ENCODE peak calls at places on chromosomes 3 and 15, in six cellular contexts. Y, K, E, N, D and T are unnamed samples. For H3K4me1, the result is how much of the 10 kb centered on the place peaks cover.

GRCh38 chr3:148269816-148270215 is 427.9 kb upstream of the AGTR1 start:
- DNase-seq in Y (no peak), K (no peak), E (no peak), N (no peak), D (no peak), T (no peak)

GRCh38 chr3:10511809-10512494 is 6.6 kb upstream of the ATP2B2 start:
- DNase-seq in Y (no peak), K (no peak), E (no peak), N (no peak), D (no peak), T (peak)

GRCh38 chr3:53195602-53196574 is 34.9 kb downstream of the PRKCD start:
- DNase-seq in Y (peak), K (peak), E (peak), N (peak), D (peak), T (peak)

GRCh38 chr3:73805435-73805834 is 180.7 kb upstream of the PDZRN3 start:
- DNase-seq in Y (no peak), K (peak), E (no peak), N (no peak), D (peak), T (no peak)

GRCh38 chr3:141860766-141861513 is 15.5 kb upstream of the ATP1B3 start:
- DNase-seq in Y (no peak), K (no peak), E (no peak), N (no peak), D (no peak), T (no peak)

GRCh38 chr3:168722091-168722490 is 626.4 kb upstream of the GOLIM4 start:
- DNase-seq in Y (no peak), K (no peak), E (no peak), N (no peak), D (no peak), T (no peak)

GRCh38 chr3:81723732-81724313 is 37.6 kb downstream of the GBE1 start:
- DNase-seq in Y (no peak), K (no peak), E (no peak), N (no peak), D (no peak), T (no peak)

GRCh38 chr15:100100926-100101325 is 240.8 kb downstream of the ADAMTS17 start:
- DNase-seq in Y (no peak), K (no peak), E (no peak), N (no peak), D (no peak), T (no peak)

DNA sequence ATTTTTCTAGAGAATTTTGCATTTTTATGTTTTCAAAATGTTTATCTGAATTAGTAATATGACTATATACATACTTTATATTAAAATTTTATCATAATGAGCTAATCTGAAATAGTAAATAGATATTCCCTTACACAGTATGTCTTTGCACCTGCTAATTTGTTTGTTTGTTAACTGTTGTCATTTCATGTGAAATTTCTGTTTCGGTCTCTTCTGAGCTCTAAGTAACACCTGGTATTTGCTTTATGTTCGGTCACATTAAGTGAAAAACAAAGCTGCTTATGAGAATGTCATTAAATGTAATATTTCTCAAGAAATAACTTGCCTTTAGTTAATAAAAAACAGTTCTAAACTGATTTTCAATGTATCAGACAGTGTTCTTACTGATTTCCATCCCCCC is 61.1 kb downstream of the FNDC3B start:
- DNase-seq in Y (no peak), K (no peak), E (no peak), N (no peak), D (no peak), T (no peak)
- H3K4me1 ChIP-seq in Y (half or more), K (half or more), E (half or more), N (half or more), D (under half), T (under half)

DNA sequence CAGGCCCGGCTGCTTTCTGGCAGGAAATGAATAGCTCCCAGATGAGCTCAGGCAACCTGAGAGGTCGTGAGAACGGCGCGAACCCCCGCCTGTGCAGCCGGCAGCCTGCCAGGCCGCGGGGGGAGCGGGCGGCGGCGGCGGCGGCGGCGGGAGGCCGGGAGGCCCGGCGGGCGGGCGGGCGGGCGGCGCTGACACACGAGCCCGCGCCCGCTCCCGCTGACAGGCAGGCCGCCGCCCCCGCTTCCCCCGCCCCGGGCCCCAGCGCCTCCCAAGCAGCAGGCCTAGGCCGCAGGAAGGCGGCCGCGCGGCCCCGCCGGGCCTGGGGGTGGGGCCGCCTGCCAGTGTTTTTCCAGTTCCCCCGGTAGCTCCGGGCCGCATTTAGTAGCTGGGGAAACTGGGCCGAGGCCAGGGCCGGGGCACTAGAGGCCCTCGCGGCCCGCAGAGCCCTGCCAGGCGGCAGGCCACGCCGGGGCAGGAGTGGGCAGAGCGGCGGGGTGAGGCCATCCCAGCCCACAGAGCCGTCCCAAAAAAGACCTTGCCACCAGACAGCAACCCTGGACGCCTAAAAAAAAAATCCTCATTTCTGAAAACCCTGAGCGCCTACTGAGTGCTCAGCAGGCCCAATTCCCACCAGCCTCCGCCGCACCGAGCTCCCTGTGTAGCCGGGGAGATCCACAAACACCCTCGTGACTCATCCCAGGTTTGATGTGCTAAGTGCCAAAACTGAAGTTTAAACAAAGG is 5.6 kb downstream of the HES1 start:
- DNase-seq in Y (peak), K (peak), E (peak), N (peak), D (peak), T (peak)
- TF ChIP-seq POLR2A in Y (peak), K (peak), E (no peak), N (peak), D (no peak), T (no peak)

GRCh38 chr15:83324799-83325198 is 40.3 kb upstream of the BNC1 start:
- DNase-seq in Y (no peak), K (no peak), E (no peak), N (no peak), D (no peak), T (no peak)
- H3K4me1 ChIP-seq in Y (under half), K (under half), E (under half), N (under half), D (under half), T (under half)

GRCh38 chr15:96882361-96882760 is 551.9 kb downstream of the NR2F2 start:
- DNase-seq in Y (no peak), K (no peak), E (no peak), N (no peak), D (no peak), T (no peak)
- TF ChIP-seq POLR2A in Y (no peak), K (no peak), E (no peak), N (no peak), D (no peak), T (no peak)

GRCh38 chr3:42166662-42167300 is 75.6 kb downstream of the TRAK1 start:
- DNase-seq in Y (no peak), K (no peak), E (no peak), N (no peak), D (no peak), T (no peak)
- H3K4me1 ChIP-seq in Y (under half), K (under half), E (half or more), N (under half), D (under half), T (half or more)

GRCh38 chr3:122515020-122515468 is 305 bp upstream of the KPNA1 start:
- DNase-seq in Y (no peak), K (no peak), E (no peak), N (no peak), D (peak), T (no peak)
- TF ChIP-seq POLR2A in Y (no peak), K (no peak), E (no peak), N (no peak), D (no peak), T (no peak)

DNA sequence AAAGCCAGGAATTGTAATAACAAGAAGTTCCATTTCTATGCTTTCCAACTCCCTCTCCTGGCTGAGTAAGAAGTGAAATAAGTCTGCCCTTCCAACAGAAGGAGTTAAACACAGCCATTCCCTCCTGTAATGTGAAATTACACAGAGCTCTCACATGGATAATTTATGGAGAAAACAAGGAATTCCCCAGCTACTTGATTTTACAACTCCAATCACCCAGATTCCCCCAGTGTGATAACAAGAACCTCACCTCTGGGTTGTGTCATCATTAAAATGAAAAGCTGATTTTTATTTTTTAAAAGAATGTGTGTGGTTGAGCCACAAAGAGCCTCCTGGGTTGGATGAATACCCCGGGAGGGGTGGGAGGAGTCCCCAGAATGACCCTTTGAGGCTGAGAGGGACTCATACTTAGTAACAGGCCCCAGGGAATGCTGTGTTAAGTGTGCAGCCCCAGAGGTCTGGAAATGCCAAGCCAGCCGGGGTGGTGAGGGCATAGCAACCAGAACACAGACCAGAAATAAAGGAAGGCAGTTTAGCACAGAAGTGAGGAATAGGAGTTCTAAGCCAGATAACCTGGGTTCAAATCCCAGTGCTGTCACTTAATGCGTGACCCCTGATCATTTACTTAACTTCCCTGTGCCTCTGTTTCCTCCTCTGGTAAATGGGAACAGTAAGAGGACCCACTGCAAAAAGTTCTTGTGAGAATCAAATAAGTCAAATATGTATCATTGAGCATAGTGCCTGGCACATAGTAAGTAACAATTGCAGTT is 124.9 kb upstream of the ARHGEF3 start:
- DNase-seq in Y (no peak), K (peak), E (no peak), N (no peak), D (no peak), T (no peak)
- H3K4me1 ChIP-seq in Y (under half), K (under half), E (half or more), N (under half), D (under half), T (half or more)

GRCh38 chr3:36679384-36680200 is 84.8 kb downstream of the DCLK3 start:
- DNase-seq in Y (no peak), K (no peak), E (no peak), N (no peak), D (no peak), T (no peak)
- TF ChIP-seq POLR2A in Y (no peak), K (no peak), E (no peak), N (no peak), D (no peak), T (no peak)

GRCh38 chr15:70061696-70062270 is 35.9 kb downstream of the TLE3 start:
- DNase-seq in Y (no peak), K (no peak), E (no peak), N (no peak), D (peak), T (no peak)
- H3K4me1 ChIP-seq in Y (under half), K (under half), E (half or more), N (under half), D (under half), T (under half)